ENCODE peak calls at places on chromosome 4, in eight cellular contexts. G, K, J, B, D, T, Z and W are unnamed samples.

GRCh38 chr4:6221851-6222760 is 21.8 kb upstream of the JAKMIP1 start:
- DNase-seq in G (no peak), K (no peak), J (peak), B (no peak), D (peak), T (no peak), Z (peak), W (no peak)

GRCh38 chr4:56512166-56512565 is 6.6 kb downstream of the ARL9 start:
- DNase-seq in G (no peak), K (no peak), J (no peak), B (no peak), D (no peak), T (peak), Z (no peak), W (no peak)

GRCh38 chr4:76905521-76905920 is 7.6 kb upstream of the SOWAHB start:
- DNase-seq in G (no peak), K (no peak), J (no peak), B (no peak), D (no peak), T (peak), Z (no peak), W (no peak)

GRCh38 chr4:74325886-74326285 is 17.6 kb downstream of the EPGN start:
- DNase-seq in G (no peak), K (no peak), J (no peak), B (no peak), D (no peak), T (no peak), Z (no peak), W (no peak)

GRCh38 chr4:76233534-76233933 is 18.0 kb upstream of the FAM47E start:
- DNase-seq in G (no peak), K (no peak), J (no peak), B (no peak), D (no peak), T (no peak), Z (no peak), W (no peak)

GRCh38 chr4:161256716-161257115 is 907.1 kb downstream of the FSTL5 start:
- DNase-seq in G (no peak), K (no peak), J (no peak), B (peak), D (no peak), T (no peak), Z (no peak), W (no peak)

GRCh38 chr4:85672116-85672515 is 197.2 kb downstream of the ARHGAP24 start:
- DNase-seq in G (no peak), K (no peak), J (no peak), B (no peak), D (no peak), T (no peak), Z (no peak), W (no peak)

GRCh38 chr4:8112036-8112576 is 46.5 kb downstream of the ABLIM2 start:
- DNase-seq in G (no peak), K (no peak), J (no peak), B (no peak), D (no peak), T (no peak), Z (no peak), W (no peak)

GRCh38 chr4:8296491-8296890 is 26.9 kb downstream of the HTRA3 start:
- DNase-seq in G (peak), K (peak), J (peak), B (no peak), D (no peak), T (no peak), Z (no peak), W (no peak)

GRCh38 chr4:6468376-6468775 is 4.0 kb downstream of the PPP2R2C start:
- DNase-seq in G (no peak), K (peak), J (no peak), B (no peak), D (no peak), T (no peak), Z (no peak), W (no peak)

GRCh38 chr4:128060130-128060619 is 937 bp upstream of the LARP1B start:
- DNase-seq in G (no peak), K (no peak), J (no peak), B (peak), D (no peak), T (peak), Z (no peak), W (no peak)

GRCh38 chr4:128056396-128056795 is 4.7 kb upstream of the LARP1B start:
- DNase-seq in G (no peak), K (no peak), J (no peak), B (no peak), D (no peak), T (no peak), Z (no peak), W (no peak)

GRCh38 chr4:128061566-128062536 is 739 bp downstream of the LARP1B start:
- DNase-seq in G (peak), K (no peak), J (peak), B (peak), D (peak), T (peak), Z (peak), W (peak)

DNA sequence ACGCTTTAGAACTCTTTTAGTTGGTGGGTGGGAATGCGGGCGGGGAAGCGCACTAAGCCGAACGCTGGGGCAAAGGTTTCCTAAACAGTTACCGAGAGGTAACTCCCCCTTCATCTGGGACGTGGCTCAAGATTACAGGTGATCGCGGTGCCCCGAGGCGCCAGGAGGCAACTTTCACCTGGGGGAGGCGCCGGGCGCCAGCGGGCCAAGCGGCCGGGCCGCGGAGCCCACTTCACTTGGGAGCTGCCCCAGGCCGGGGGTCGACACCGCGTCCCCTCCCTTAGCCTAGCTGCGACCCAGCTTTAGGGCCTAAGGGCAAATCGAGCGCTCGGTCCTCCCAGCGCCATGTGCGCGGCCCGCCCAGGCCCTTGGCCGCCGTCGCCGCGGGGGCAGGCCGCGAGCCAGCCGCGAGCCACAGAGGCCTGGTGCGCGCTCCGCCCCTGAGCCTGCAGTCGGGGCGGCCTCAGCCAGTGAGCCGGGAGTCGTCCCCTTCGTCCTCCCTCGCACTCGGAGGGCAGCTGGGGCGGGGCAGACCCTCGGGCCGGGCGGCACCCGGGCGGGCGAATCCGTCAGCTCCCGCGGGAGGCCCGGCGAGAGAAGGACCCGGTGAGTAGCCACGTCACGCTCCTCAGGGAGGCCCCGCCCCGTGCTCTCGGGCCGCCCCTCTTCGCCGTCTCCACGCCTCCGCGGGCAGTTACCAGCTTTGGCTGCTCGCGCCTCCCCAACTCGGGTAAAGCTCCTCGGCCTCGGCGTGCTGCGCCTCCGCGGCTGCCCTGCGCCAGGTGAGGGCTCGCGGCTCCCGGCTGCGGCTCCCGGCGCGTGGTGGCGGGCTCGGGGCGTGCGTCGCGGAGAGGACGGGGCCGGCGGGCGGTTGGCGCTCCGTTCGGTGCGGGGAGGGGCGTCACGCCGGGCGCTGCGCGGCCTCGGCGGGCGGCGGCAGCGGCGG is at the start of gene LARP1B:
- DNase-seq in G (peak), K (peak), J (peak), B (peak), D (peak), T (peak), Z (peak), W (peak)
- TF ChIP-seq POLR2A in G (peak), K (peak), J (peak), B (peak), D (peak), T (peak), Z (peak), W (peak)

GRCh38 chr4:166019441-166019840 is 146.4 kb downstream of the TLL1 start:
- DNase-seq in G (no peak), K (no peak), J (no peak), B (no peak), D (no peak), T (no peak), Z (no peak), W (no peak)
- TF ChIP-seq POLR2A in G (no peak), K (no peak), J (no peak), B (no peak), D (no peak), T (no peak), Z (no peak), W (no peak)

DNA sequence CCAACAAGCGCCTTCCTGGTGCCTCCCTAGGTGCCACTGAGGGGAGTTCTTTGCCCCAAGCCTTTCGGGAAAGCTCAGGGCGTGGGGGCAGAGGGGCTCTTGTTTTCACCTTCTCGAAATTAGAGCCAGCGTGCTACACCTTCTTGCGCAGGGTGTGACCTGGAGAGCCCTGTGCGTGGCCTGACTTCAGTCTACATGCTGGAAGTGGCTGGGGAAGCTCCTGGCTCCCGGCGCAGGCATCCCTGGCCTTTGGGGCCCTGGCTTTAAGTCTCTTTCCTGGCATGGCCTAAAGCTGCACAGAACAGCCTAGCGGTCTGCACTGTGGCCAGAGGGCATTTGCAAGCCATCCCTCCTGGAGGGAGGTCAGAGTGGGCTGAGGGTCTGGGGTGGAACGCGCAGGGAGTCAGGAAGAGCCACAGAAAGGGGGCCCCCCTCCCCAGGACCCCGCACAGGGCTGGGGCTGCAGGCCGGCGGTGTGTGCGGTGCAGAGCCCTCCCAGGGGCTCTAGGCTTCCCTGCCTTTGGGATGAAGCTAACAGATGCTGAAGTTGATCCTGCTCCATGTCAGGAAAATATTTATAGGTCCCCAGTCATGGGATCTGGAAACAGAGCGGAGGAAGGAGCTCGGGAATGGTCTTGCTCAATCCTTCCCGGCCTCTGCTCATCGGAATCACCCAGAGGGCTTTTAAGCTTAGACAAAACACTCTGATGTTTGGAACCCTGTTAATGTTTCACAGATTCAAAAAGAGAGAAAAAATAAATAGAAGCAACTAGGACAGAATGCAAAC is 781 bp upstream of the SPON2 start:
- DNase-seq in G (peak), K (no peak), J (peak), B (no peak), D (no peak), T (peak), Z (no peak), W (no peak)
- TF ChIP-seq POLR2A in G (no peak), K (no peak), J (no peak), B (no peak), D (no peak), T (no peak), Z (no peak), W (no peak)

DNA sequence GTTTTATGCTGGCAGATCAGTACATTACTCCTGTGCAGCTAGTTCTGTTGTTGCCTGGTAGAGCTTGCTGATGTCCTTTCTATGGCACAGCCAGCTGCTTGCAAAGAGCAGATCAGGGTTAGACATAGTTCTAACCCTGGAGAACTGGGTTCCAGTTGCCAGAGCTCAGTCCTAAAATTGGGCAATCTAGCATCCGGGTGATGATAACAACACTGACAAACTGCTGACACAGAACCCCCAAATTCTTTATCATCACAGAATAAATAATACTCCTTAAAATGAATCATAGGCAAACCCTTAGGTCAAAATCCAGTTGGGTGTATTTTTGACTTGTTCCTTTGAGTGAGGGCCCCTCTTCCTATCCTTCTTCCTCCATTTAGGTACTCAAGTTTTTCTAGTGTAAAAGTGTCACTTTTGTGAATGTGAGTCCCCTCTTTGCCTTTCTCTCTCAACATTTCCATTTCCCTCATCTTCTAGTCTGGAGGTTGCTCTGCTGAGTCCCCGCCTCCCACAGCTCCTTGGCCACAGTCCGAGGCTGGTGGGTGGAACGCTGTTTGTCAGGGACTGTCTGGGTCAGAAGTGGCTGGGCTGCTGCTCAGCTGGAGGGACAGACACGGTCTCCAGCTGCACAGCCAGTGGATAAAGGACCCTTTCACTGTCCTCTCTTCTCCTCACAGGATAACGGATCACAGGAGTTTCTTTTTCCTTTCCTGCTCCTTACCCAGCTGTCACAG is 93.6 kb upstream of the RASGEF1B start:
- DNase-seq in G (peak), K (peak), J (peak), B (no peak), D (peak), T (no peak), Z (peak), W (no peak)
- TF ChIP-seq POLR2A in G (no peak), K (peak), J (no peak), B (no peak), D (peak), T (no peak), Z (no peak), W (no peak)

DNA sequence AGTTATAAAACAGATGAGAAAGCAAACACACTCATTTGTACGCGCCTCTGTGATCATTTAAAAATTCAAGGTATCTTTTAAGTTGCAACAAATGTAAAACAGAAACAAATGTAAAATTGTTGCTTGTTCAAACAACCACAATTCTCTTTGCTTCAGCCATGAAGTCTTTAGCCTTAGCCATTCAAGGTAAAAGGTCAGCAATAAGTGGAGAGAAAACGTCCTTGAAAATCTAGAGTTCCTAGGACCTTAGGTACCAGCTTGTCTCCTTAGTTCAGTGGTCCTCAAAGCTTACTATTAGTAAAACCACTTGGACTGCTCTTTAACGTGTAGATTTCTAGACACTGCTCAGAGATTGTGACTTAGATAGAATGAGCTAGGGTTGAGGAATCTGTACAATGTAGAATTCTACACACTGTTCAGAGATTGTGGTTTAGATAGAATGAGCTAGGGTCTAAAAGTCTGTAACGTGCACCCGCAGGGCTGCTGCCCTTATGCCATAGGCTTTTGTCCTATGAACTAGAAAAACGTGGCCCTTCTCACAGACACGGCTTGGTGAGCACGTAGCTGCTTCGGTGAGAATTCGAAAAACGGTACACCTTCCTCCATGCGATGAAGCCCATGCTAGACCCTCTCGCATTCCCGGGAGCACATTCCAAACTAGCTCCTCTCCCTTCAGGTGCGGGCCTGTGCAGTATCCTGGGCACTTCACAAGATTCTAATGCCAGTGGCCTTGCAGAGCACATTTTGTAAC is 1.7 kb downstream of the PLAC8 start:
- DNase-seq in G (no peak), K (no peak), J (no peak), B (peak), D (no peak), T (peak), Z (no peak), W (peak)
- TF ChIP-seq POLR2A in G (no peak), K (no peak), J (no peak), B (peak), D (no peak), T (no peak), Z (no peak), W (no peak)

DNA sequence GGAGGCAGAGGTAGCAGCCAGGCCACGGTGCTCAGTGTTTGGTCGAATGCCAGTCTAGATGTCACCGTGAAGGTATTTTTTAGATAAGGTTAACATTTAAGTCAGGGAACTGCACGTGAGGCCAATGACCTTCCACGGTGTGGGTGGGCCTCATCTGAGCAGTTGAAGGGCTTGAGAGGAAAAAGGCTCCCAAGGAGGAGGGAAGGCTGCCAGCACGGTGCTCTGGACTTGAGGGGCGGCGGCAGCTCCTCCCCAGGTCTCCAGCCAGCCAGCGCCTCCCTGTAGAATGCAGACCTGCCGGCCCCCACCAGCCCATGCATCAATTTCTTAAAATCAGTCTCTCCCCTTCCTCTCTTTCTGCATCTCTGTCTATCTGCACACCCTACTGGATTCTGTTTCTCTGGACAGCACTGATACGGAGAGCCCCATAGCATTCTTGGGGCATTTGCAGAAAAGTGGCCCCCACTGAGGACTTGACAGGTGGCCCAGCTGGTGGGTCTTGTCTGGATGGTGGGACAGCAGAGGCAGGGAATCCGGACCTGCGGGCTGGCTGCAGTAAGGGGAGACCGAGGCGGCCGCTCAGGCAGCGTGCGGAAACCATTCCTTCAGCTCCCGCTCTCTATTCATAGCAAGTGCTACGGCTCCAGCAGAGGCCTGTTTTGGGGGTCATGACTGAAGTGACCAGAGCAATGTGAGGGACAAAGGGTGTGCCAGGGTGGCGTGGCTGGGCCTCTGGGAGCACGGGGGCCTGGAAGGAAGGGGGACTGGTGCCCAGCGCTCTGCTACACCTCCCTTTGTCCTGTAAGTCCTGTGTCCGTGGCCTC is 7.9 kb upstream of the RGS12 start:
- DNase-seq in G (no peak), K (peak), J (no peak), B (no peak), D (no peak), T (no peak), Z (peak), W (no peak)
- TF ChIP-seq POLR2A in G (no peak), K (no peak), J (no peak), B (no peak), D (no peak), T (no peak), Z (no peak), W (no peak)

GRCh38 chr4:139453371-139454110 is 380 bp upstream of the RAB33B start:
- DNase-seq in G (peak), K (peak), J (peak), B (peak), D (peak), T (peak), Z (peak), W (peak)
- TF ChIP-seq POLR2A in G (peak), K (peak), J (peak), B (peak), D (peak), T (peak), Z (peak), W (peak)

GRCh38 chr4:87805971-87806370 is 6.6 kb downstream of the IBSP start:
- DNase-seq in G (no peak), K (no peak), J (no peak), B (peak), D (no peak), T (peak), Z (no peak), W (no peak)

GRCh38 chr4:87806520-87806919 is 7.2 kb downstream of the IBSP start:
- DNase-seq in G (no peak), K (no peak), J (no peak), B (no peak), D (no peak), T (peak), Z (no peak), W (no peak)

GRCh38 chr4:87803421-87803820 is 4.1 kb downstream of the IBSP start:
- DNase-seq in G (no peak), K (no peak), J (no peak), B (no peak), D (no peak), T (no peak), Z (no peak), W (no peak)

GRCh38 chr4:87804871-87805270 is 5.5 kb downstream of the IBSP start:
- DNase-seq in G (no peak), K (no peak), J (no peak), B (no peak), D (no peak), T (no peak), Z (no peak), W (no peak)

GRCh38 chr4:87807402-87807801 is 8.0 kb downstream of the IBSP start:
- DNase-seq in G (no peak), K (no peak), J (no peak), B (peak), D (no peak), T (no peak), Z (no peak), W (no peak)
- TF ChIP-seq POLR2A in G (no peak), K (no peak), J (no peak), B (no peak), D (no peak), T (no peak), Z (no peak), W (no peak)